ENCODE peak calls at places on chromosomes 4 and X, in ten cellular contexts. One of them, this sample, is unnamed.

GRCh38 chr4:102263024-102263787 is 82.1 kb downstream of the SLC39A8 start:
- DNase-seq in T1000: no peak
- DNase-seq in T-cell: no peak
- DNase-seq in NCI-H1436: peak; percentile 32
- DNase-seq in small intestine: peak; percentile 25
- DNase-seq in NCI-H1092: peak; percentile 45
- DNase-seq in NCI-H748 treated with DMSO at 0.1 percent for 48 hours: peak; percentile 63
- DNase-seq in stimulated activated CD8-positive, alpha-beta memory T cell treated with anti-CD3 and anti-CD28 coated beads, Interleukin-4, amount 100 ng/mL, for 4 hours: no peak
- DNase-seq in renal cortical epithelial cell: peak; percentile 88
- DNase-seq in RKO: peak; percentile 67
- DNase-seq in this sample: no peak

GRCh38 chrX:150763303-150763797 is 70.2 kb downstream of the MTMR1 start:
- DNase-seq in small intestine: no peak
- DNase-seq in NCI-H1436: no peak
- DNase-seq in RKO: no peak
- DNase-seq in T-cell: no peak
- DNase-seq in renal cortical epithelial cell: no peak
- DNase-seq in T1000: no peak
- DNase-seq in NCI-H748 treated with DMSO at 0.1 percent for 48 hours: no peak
- DNase-seq in NCI-H1092: no peak
- DNase-seq in stimulated activated CD8-positive, alpha-beta memory T cell treated with anti-CD3 and anti-CD28 coated beads, Interleukin-4, amount 100 ng/mL, for 4 hours: no peak
- DNase-seq in this sample: no peak

GRCh38 chrX:115892056-115892708 is 278.4 kb upstream of the AGTR2 start:
- DNase-seq in NCI-H1092: no peak
- DNase-seq in NCI-H1436: no peak
- DNase-seq in RKO: no peak
- DNase-seq in T1000: no peak
- DNase-seq in T-cell: no peak
- DNase-seq in NCI-H748 treated with DMSO at 0.1 percent for 48 hours: no peak
- DNase-seq in renal cortical epithelial cell: peak; percentile 32
- DNase-seq in stimulated activated CD8-positive, alpha-beta memory T cell treated with anti-CD3 and anti-CD28 coated beads, Interleukin-4, amount 100 ng/mL, for 4 hours: no peak
- DNase-seq in small intestine: peak; percentile 92
- DNase-seq in this sample: no peak

GRCh38 chr4:136524039-136524438 is 1008.3 kb downstream of the PCDH18 start:
- DNase-seq in renal cortical epithelial cell: no peak
- DNase-seq in stimulated activated CD8-positive, alpha-beta memory T cell treated with anti-CD3 and anti-CD28 coated beads, Interleukin-4, amount 100 ng/mL, for 4 hours: no peak
- DNase-seq in NCI-H1092: no peak
- DNase-seq in NCI-H1436: no peak
- DNase-seq in T1000: no peak
- DNase-seq in T-cell: no peak
- DNase-seq in small intestine: no peak
- DNase-seq in RKO: no peak
- DNase-seq in NCI-H748 treated with DMSO at 0.1 percent for 48 hours: no peak
- DNase-seq in this sample: no peak

GRCh38 chrX:29671426-29671825 is 543.9 kb upstream of the MAGEB2 start:
- DNase-seq in T-cell: no peak
- DNase-seq in renal cortical epithelial cell: no peak
- DNase-seq in NCI-H1436: no peak
- DNase-seq in RKO: no peak
- DNase-seq in NCI-H1092: no peak
- DNase-seq in T1000: no peak
- DNase-seq in NCI-H748 treated with DMSO at 0.1 percent for 48 hours: no peak
- DNase-seq in stimulated activated CD8-positive, alpha-beta memory T cell treated with anti-CD3 and anti-CD28 coated beads, Interleukin-4, amount 100 ng/mL, for 4 hours: no peak
- DNase-seq in small intestine: no peak
- DNase-seq in this sample: no peak

GRCh38 chr4:28247805-28248204 is 1387.2 kb downstream of the STIM2 start:
- DNase-seq in NCI-H1436: no peak
- DNase-seq in small intestine: no peak
- DNase-seq in T1000: no peak
- DNase-seq in T-cell: no peak
- DNase-seq in NCI-H748 treated with DMSO at 0.1 percent for 48 hours: no peak
- DNase-seq in NCI-H1092: no peak
- DNase-seq in renal cortical epithelial cell: no peak
- DNase-seq in stimulated activated CD8-positive, alpha-beta memory T cell treated with anti-CD3 and anti-CD28 coated beads, Interleukin-4, amount 100 ng/mL, for 4 hours: no peak
- DNase-seq in RKO: no peak
- DNase-seq in this sample: no peak

GRCh38 chr4:41992967-41993857 is 2.9 kb downstream of the SLC30A9 start:
- DNase-seq in renal cortical epithelial cell: no peak
- DNase-seq in NCI-H1092: no peak
- DNase-seq in NCI-H1436: no peak
- DNase-seq in RKO: no peak
- DNase-seq in T-cell: no peak
- DNase-seq in NCI-H748 treated with DMSO at 0.1 percent for 48 hours: no peak
- DNase-seq in small intestine: no peak
- DNase-seq in T1000: no peak
- DNase-seq in stimulated activated CD8-positive, alpha-beta memory T cell treated with anti-CD3 and anti-CD28 coated beads, Interleukin-4, amount 100 ng/mL, for 4 hours: no peak
- DNase-seq in this sample: no peak

GRCh38 chr4:30768278-30768677 is 48.1 kb downstream of the PCDH7 start:
- DNase-seq in NCI-H1092: no peak
- DNase-seq in renal cortical epithelial cell: no peak
- DNase-seq in T1000: no peak
- DNase-seq in RKO: no peak
- DNase-seq in stimulated activated CD8-positive, alpha-beta memory T cell treated with anti-CD3 and anti-CD28 coated beads, Interleukin-4, amount 100 ng/mL, for 4 hours: no peak
- DNase-seq in NCI-H748 treated with DMSO at 0.1 percent for 48 hours: no peak
- DNase-seq in NCI-H1436: no peak
- DNase-seq in small intestine: no peak
- DNase-seq in T-cell: no peak
- DNase-seq in this sample: no peak

GRCh38 chr4:16125571-16126445 is 42.0 kb upstream of the PROM1 start:
- DNase-seq in NCI-H1436: no peak
- DNase-seq in NCI-H1092: no peak
- DNase-seq in RKO: no peak
- DNase-seq in T-cell: no peak
- DNase-seq in NCI-H748 treated with DMSO at 0.1 percent for 48 hours: no peak
- DNase-seq in small intestine: no peak
- DNase-seq in renal cortical epithelial cell: peak; percentile 84
- DNase-seq in stimulated activated CD8-positive, alpha-beta memory T cell treated with anti-CD3 and anti-CD28 coated beads, Interleukin-4, amount 100 ng/mL, for 4 hours: no peak
- DNase-seq in T1000: peak; percentile 55
- DNase-seq in this sample: no peak

GRCh38 chr4:113272523-113272922 is 223.1 kb downstream of the ANK2 start:
- DNase-seq in T-cell: no peak
- DNase-seq in NCI-H748 treated with DMSO at 0.1 percent for 48 hours: no peak
- DNase-seq in NCI-H1092: no peak
- DNase-seq in small intestine: no peak
- DNase-seq in stimulated activated CD8-positive, alpha-beta memory T cell treated with anti-CD3 and anti-CD28 coated beads, Interleukin-4, amount 100 ng/mL, for 4 hours: no peak
- DNase-seq in renal cortical epithelial cell: peak; percentile 69
- DNase-seq in RKO: no peak
- DNase-seq in T1000: no peak
- DNase-seq in NCI-H1436: no peak
- DNase-seq in this sample: no peak

This sample was measured in esophagus squamous epithelium.